ENCODE peak calls at places on chromosomes 3 and 15, in six cellular contexts. A is non-pigmented ciliary epithelial cell, L is GM23248, P is H54, O is astrocyte of the spinal cord, X is adrenal gland. G is an unnamed sample.

GRCh38 chr3:62876064-62876463 is 848 bp upstream of the CADPS start:
- DNase-seq in A (no peak), P (no peak), L (peak; percentile 77), O (peak; percentile 56), X (peak; percentile 13), G (no peak)

GRCh38 chr15:40766906-40767837 is 2.6 kb upstream of the C15orf62 start:
- DNase-seq in A (no peak), X (peak; percentile 85), P (peak; percentile 81), L (peak; percentile 57), O (peak; percentile 79), G (no peak)

GRCh38 chr3:123335007-123335670 is 113.8 kb downstream of the ADCY5 start:
- DNase-seq in L (no peak), P (no peak), X (no peak), A (no peak), O (no peak), G (peak; percentile 63)

GRCh38 chr3:46926871-46927717 is 49.5 kb downstream of the CCDC12 start:
- DNase-seq in O (no peak), P (no peak), X (peak; percentile 0), A (no peak), L (no peak), G (no peak)

GRCh38 chr3:128851601-128852000 is 27.8 kb upstream of the ACAD9 start:
- DNase-seq in O (no peak), X (no peak), P (no peak), A (no peak), L (no peak), G (no peak)

GRCh38 chr15:40338041-40338657 is 2.6 kb downstream of the CCDC9B start:
- DNase-seq in L (peak; percentile 56), A (no peak), X (peak; percentile 67), P (no peak), O (peak; percentile 65), G (peak; percentile 89)

GRCh38 chr3:136778865-136779264 is 26.7 kb upstream of the STAG1 start:
- DNase-seq in O (peak; percentile 25), L (peak; percentile 36), A (no peak), X (no peak), P (no peak), G (no peak)

GRCh38 chr15:82263350-82263749 is 732 bp downstream of the SAXO2 start:
- DNase-seq in X (no peak), P (no peak), L (peak; percentile 7), A (no peak), O (no peak), G (no peak)

GRCh38 chr3:102037791-102038190 is 188.5 kb downstream of the NFKBIZ start:
- DNase-seq in L (no peak), O (no peak), P (no peak), A (no peak), X (no peak), G (no peak)

GRCh38 chr15:74988007-74988800 is 7.2 kb upstream of the SCAMP5 start:
- DNase-seq in O (peak; percentile 6), A (no peak), X (peak; percentile 59), L (peak; percentile 41), P (no peak), G (no peak)